ENCODE peak calls at places on chromosomes 5 and 9, in eight cellular contexts. A is stimulated activated CD4-positive, alpha-beta T cell treated with anti-CD3 and anti-CD28 coated beads, Interleukin-15, amount 100 ng/mL, for 48 hours; M is left kidney; L is T-helper 17 cell; K is activated T-helper 9 cell treated with anti-CD3 and anti-CD28 coated beads, Interleukin-2, amount 50 U/mL, for 16 hours; G is SW 1271; E is dermis blood vessel endothelial cell; Q is substantia nigra. F is an unnamed sample.

GRCh38 chr5:75023368-75024159 is 28.8 kb downstream of the GCNT4 start:
- DNase-seq in Q (no peak), K (no peak), G (no peak), L (no peak), A (no peak), M (no peak), E (no peak), F (no peak)

GRCh38 chr9:75039804-75040203 is 11.7 kb upstream of the CARNMT1 start:
- DNase-seq in K (no peak), Q (no peak), A (no peak), E (no peak), M (no peak), G (no peak), L (no peak), F (no peak)

GRCh38 chr5:17302590-17302989 is 85.2 kb downstream of the BASP1 start:
- DNase-seq in K (no peak), G (no peak), Q (no peak), M (no peak), E (no peak), A (no peak), L (no peak), F (no peak)

GRCh38 chr5:54646285-54647101 is 128.9 kb downstream of the SNX18 start:
- DNase-seq in M (peak), K (peak), A (peak), E (peak), L (no peak), Q (peak), G (no peak), F (no peak)

GRCh38 chr9:5949103-5949699 is 58.5 kb downstream of the MLANA start:
- DNase-seq in G (no peak), L (no peak), E (peak), A (no peak), Q (no peak), K (no peak), M (peak), F (no peak)

GRCh38 chr5:131634666-131634995 is 398 bp downstream of the RAPGEF6 start:
- DNase-seq in G (no peak), A (peak), K (peak), E (peak), M (peak), L (peak), Q (no peak), F (no peak)

GRCh38 chr5:169202969-169203368 is 98.0 kb downstream of the SLIT3 start:
- DNase-seq in E (no peak), L (no peak), K (no peak), G (no peak), A (no peak), Q (no peak), M (no peak), F (no peak)

GRCh38 chr5:135827965-135828792 is 6.3 kb upstream of the SLC25A48 start:
- DNase-seq in M (peak), A (no peak), E (no peak), G (no peak), Q (no peak), L (no peak), K (no peak), F (no peak)

GRCh38 chr9:33329117-33329563 is 38.8 kb downstream of the NFX1 start:
- DNase-seq in M (no peak), G (no peak), Q (no peak), K (no peak), L (no peak), E (peak), A (no peak), F (peak)

GRCh38 chr9:79308012-79308411 is 263.8 kb upstream of the TLE4 start:
- DNase-seq in L (no peak), E (no peak), A (no peak), M (no peak), K (no peak), Q (no peak), G (no peak), F (no peak)

GRCh38 chr9:91395106-91395552 is 28.5 kb downstream of the NFIL3 start:
- DNase-seq in E (no peak), K (no peak), L (no peak), G (no peak), M (no peak), A (no peak), Q (no peak), F (no peak)

GRCh38 chr5:54309237-54309636 is 1.1 kb downstream of the ARL15 start:
- DNase-seq in G (no peak), M (peak), A (no peak), K (no peak), E (peak), Q (peak), L (no peak), F (no peak)

GRCh38 chr5:172361566-172362238 is 78.1 kb upstream of the UBTD2 start:
- DNase-seq in Q (no peak), K (no peak), M (no peak), G (peak), L (no peak), E (peak), A (no peak), F (peak)

GRCh38 chr5:27702339-27702820 is 664.0 kb upstream of the CDH9 start:
- DNase-seq in Q (no peak), E (no peak), M (peak), A (no peak), G (peak), L (no peak), K (no peak), F (no peak)

GRCh38 chr9:21777701-21778100 is 24.7 kb upstream of the MTAP start:
- DNase-seq in M (no peak), Q (no peak), K (no peak), E (no peak), L (no peak), A (no peak), G (no peak), F (peak)

GRCh38 chr9:124390812-124391658 is 24.2 kb downstream of the PSMB7 start:
- DNase-seq in A (no peak), L (no peak), Q (no peak), E (peak), G (no peak), M (no peak), K (no peak), F (no peak)

GRCh38 chr9:8143677-8144076 is 344.1 kb upstream of the DMAC1 start:
- DNase-seq in E (no peak), Q (no peak), L (no peak), G (no peak), M (no peak), A (no peak), K (no peak), F (no peak)

GRCh38 chr5:59356813-59357381 is 536.6 kb downstream of the PDE4D start:
- DNase-seq in E (peak), L (no peak), M (peak), A (no peak), Q (peak), K (no peak), G (no peak), F (no peak)

GRCh38 chr5:178477224-178478201 is 112.7 kb downstream of the COL23A1 start:
- DNase-seq in Q (no peak), A (no peak), M (no peak), E (no peak), G (no peak), L (no peak), K (no peak), F (no peak)

F was measured in BJ.